ENCODE peak calls at places on chromosomes 5 and 9, in six cellular contexts. J is mucosa of gallbladder; C is activated T-cell treated with anti-CD3 and anti-CD28 coated beads, Interleukin-2, amount 50 U/mL, for 1 hour; E is SW 1271; O is NB4; F is activated naive CD4-positive, alpha-beta T cell treated with anti-CD3 and anti-CD28 coated beads, Interleukin-2, amount 50 U/mL, for 16 hours. B is an unnamed sample.

GRCh38 chr5:16791036-16791705 is 144.9 kb downstream of the MYO10 start:
- DNase-seq in E (no peak), F (no peak), J (peak), O (peak), C (no peak), B (peak)

GRCh38 chr9:116368680-116369079 is 215.1 kb downstream of the PAPPA start:
- DNase-seq in J (no peak), O (no peak), F (no peak), C (no peak), E (no peak), B (no peak)

GRCh38 chr5:1140188-1140817 is 28.4 kb upstream of the SLC12A7 start:
- DNase-seq in O (peak), J (peak), F (peak), C (peak), E (no peak), B (peak)

GRCh38 chr5:136811551-136811950 is 446.2 kb upstream of the TRPC7 start:
- DNase-seq in J (no peak), E (no peak), O (no peak), C (no peak), F (no peak), B (no peak)

GRCh38 chr9:69715825-69716224 is 43.7 kb upstream of the APBA1 start:
- DNase-seq in F (no peak), J (no peak), E (no peak), O (no peak), C (no peak), B (no peak)

GRCh38 chr5:73303139-73304079 is 130.4 kb downstream of the TMEM174 start:
- DNase-seq in J (no peak), E (no peak), C (no peak), F (no peak), O (no peak), B (no peak)

GRCh38 chr5:149932445-149933350 is 11.9 kb downstream of the PDE6A start:
- DNase-seq in E (no peak), J (no peak), O (no peak), F (no peak), C (no peak), B (no peak)

GRCh38 chr5:107997338-107997979 is 326.7 kb upstream of the EFNA5 start:
- DNase-seq in J (no peak), O (no peak), E (no peak), C (no peak), F (no peak), B (no peak)

GRCh38 chr5:60161340-60161934 is 267.9 kb upstream of the PDE4D start:
- DNase-seq in J (no peak), C (no peak), E (no peak), O (peak), F (no peak), B (no peak)

GRCh38 chr5:73693573-73694061 is 67.6 kb downstream of the ARHGEF28 start:
- DNase-seq in E (no peak), C (no peak), O (peak), F (no peak), J (peak), B (no peak)

GRCh38 chr9:95343725-95344287 is 26.3 kb upstream of the FANCC start:
- DNase-seq in J (no peak), C (no peak), E (no peak), F (no peak), O (no peak), B (no peak)

GRCh38 chr9:10678790-10679189 is 66.0 kb upstream of the PTPRD start:
- DNase-seq in O (no peak), C (no peak), J (no peak), E (no peak), F (no peak), B (no peak)

GRCh38 chr5:10259916-10260315 is 9.8 kb downstream of the CCT5 start:
- DNase-seq in C (no peak), O (no peak), F (no peak), E (no peak), J (no peak), B (no peak)

GRCh38 chr5:109779036-109779735 is 89.5 kb downstream of the MAN2A1 start:
- DNase-seq in C (no peak), E (no peak), O (no peak), J (no peak), F (no peak), B (no peak)

GRCh38 chr5:151741678-151742423 is 16.6 kb downstream of the ATOX1 start:
- DNase-seq in O (no peak), C (no peak), E (peak), F (no peak), J (no peak), B (no peak)

GRCh38 chr9:83937861-83938455 is 16.7 kb upstream of the KIF27 start:
- DNase-seq in J (no peak), F (no peak), E (peak), C (no peak), O (peak), B (no peak)

GRCh38 chr9:19516348-19516747 is 107.5 kb downstream of the ACER2 start:
- DNase-seq in J (no peak), O (no peak), E (no peak), C (no peak), F (no peak), B (no peak)

GRCh38 chr9:19375536-19375935 is 4.5 kb downstream of the RPS6 start:
- DNase-seq in J (no peak), F (no peak), E (no peak), O (peak), C (no peak), B (no peak)

GRCh38 chr5:144028644-144029043 is 141.8 kb downstream of the YIPF5 start:
- DNase-seq in E (no peak), O (no peak), C (no peak), F (no peak), J (no peak), B (peak)

GRCh38 chr9:127788337-127789011 is 2.6 kb downstream of the CDK9 start:
- DNase-seq in C (no peak), J (no peak), F (peak), E (no peak), O (no peak), B (no peak)

GRCh38 chr5:41621420-41621819 is 111.0 kb upstream of the PLCXD3 start:
- DNase-seq in E (no peak), F (no peak), J (no peak), C (no peak), O (no peak), B (no peak)

GRCh38 chr5:79736528-79737514 is 47.2 kb downstream of the CMYA5 start:
- DNase-seq in F (no peak), O (no peak), E (no peak), J (no peak), C (no peak), B (no peak)

GRCh38 chr9:128523199-128523925 is 18.8 kb downstream of the GLE1 start:
- DNase-seq in O (no peak), F (no peak), J (no peak), C (no peak), E (no peak), B (no peak)

GRCh38 chr9:77040340-77040739 is 20.9 kb downstream of the FOXB2 start:
- DNase-seq in O (no peak), E (no peak), C (no peak), F (no peak), J (no peak), B (no peak)

GRCh38 chr9:32663741-32664140 is 28.3 kb upstream of the TAF1L start:
- DNase-seq in O (no peak), E (no peak), C (no peak), J (no peak), F (no peak), B (no peak)

GRCh38 chr5:75156585-75156984 is 80.1 kb downstream of the ANKRD31 start:
- DNase-seq in J (no peak), E (no peak), F (no peak), O (peak), C (no peak), B (no peak)

GRCh38 chr9:137313326-137313920 is 11.4 kb upstream of the NRARP start:
- DNase-seq in J (no peak), O (no peak), F (no peak), E (no peak), C (peak), B (no peak)

GRCh38 chr5:120372899-120373298 is 91.2 kb upstream of the PRR16 start:
- DNase-seq in F (no peak), E (no peak), J (peak), O (no peak), C (no peak), B (no peak)

GRCh38 chr5:75048457-75048953 is 3.9 kb downstream of the GCNT4 start:
- DNase-seq in O (no peak), C (no peak), F (no peak), E (no peak), J (no peak), B (no peak)

GRCh38 chr5:96903300-96903699 is 27.0 kb downstream of the ERAP2 start:
- DNase-seq in F (no peak), C (no peak), O (no peak), J (no peak), E (no peak), B (no peak)

GRCh38 chr5:133179405-133179804 is 127.6 kb downstream of the HSPA4 start:
- DNase-seq in J (no peak), C (no peak), O (no peak), E (no peak), F (no peak), B (no peak)

GRCh38 chr9:128575469-128575868 is 23.1 kb downstream of the SPTAN1 start:
- DNase-seq in C (no peak), O (no peak), J (no peak), F (no peak), E (no peak), B (no peak)

GRCh38 chr5:80608730-80609129 is 38.6 kb upstream of the ANKRD34B start:
- DNase-seq in F (no peak), C (no peak), E (no peak), J (no peak), O (peak), B (no peak)

GRCh38 chr5:75059887-75060286 is 7.5 kb upstream of the GCNT4 start:
- DNase-seq in O (no peak), F (peak), E (no peak), J (no peak), C (no peak), B (no peak)

GRCh38 chr5:179427676-179428056 is 82.4 kb upstream of the ADAMTS2 start:
- DNase-seq in F (no peak), E (no peak), O (no peak), J (no peak), C (no peak), B (no peak)

GRCh38 chr5:137563301-137563645 is 64.1 kb upstream of the SPOCK1 start:
- DNase-seq in F (no peak), C (no peak), J (no peak), E (no peak), O (no peak), B (no peak)

GRCh38 chr9:78821126-78821822 is 524.3 kb downstream of the PSAT1 start:
- DNase-seq in J (no peak), O (peak), C (no peak), F (no peak), E (no peak), B (peak)

GRCh38 chr5:6274846-6275543 is 103.4 kb downstream of the MED10 start:
- DNase-seq in F (no peak), C (no peak), E (no peak), O (no peak), J (no peak), B (no peak)

GRCh38 chr5:157197088-157197487 is 16.4 kb downstream of the ITK start:
- DNase-seq in E (no peak), J (no peak), O (no peak), F (no peak), C (no peak), B (no peak)

B was measured in NCI-H526 treated with DMSO at 0.1 percent for 48 hours.